ENCODE peak calls at places on chromosomes 7 and 10, in five cellular contexts. One of them, this sample, is unnamed.

GRCh38 chr10:3538850-3539531 is 246.0 kb downstream of the KLF6 start:
- DNase-seq in lung: peak; percentile 44
- DNase-seq in pancreas: no peak
- DNase-seq in Peyer's patch: no peak
- DNase-seq in left lung: peak; percentile 67
- DNase-seq in this sample: peak; percentile 94

GRCh38 chr7:25496394-25497103 is 268.3 kb upstream of the NPVF start:
- DNase-seq in lung: no peak
- DNase-seq in pancreas: no peak
- DNase-seq in Peyer's patch: peak; percentile 28
- DNase-seq in left lung: no peak
- DNase-seq in this sample: no peak

GRCh38 chr7:34385385-34385784 is 272.6 kb upstream of the NPSR1 start:
- DNase-seq in lung: no peak
- DNase-seq in pancreas: no peak
- DNase-seq in Peyer's patch: no peak
- DNase-seq in left lung: no peak
- DNase-seq in this sample: no peak

GRCh38 chr10:67306588-67307205 is 380.9 kb downstream of the LRRTM3 start:
- DNase-seq in lung: no peak
- DNase-seq in pancreas: no peak
- DNase-seq in Peyer's patch: no peak
- DNase-seq in left lung: no peak
- DNase-seq in this sample: peak; percentile 3

GRCh38 chr7:17320642-17321041 is 22.2 kb downstream of the AHR start:
- DNase-seq in lung: no peak
- DNase-seq in pancreas: no peak
- DNase-seq in Peyer's patch: no peak
- DNase-seq in left lung: no peak
- DNase-seq in this sample: no peak

GRCh38 chr7:127629268-127629854 is 11.4 kb upstream of the PAX4 start:
- DNase-seq in lung: no peak
- DNase-seq in pancreas: peak; percentile 76
- DNase-seq in Peyer's patch: no peak
- DNase-seq in left lung: no peak
- DNase-seq in this sample: no peak

GRCh38 chr10:133124357-133125211 is 35.4 kb upstream of the KNDC1 start:
- DNase-seq in lung: no peak
- DNase-seq in pancreas: peak; percentile 40
- DNase-seq in Peyer's patch: no peak
- DNase-seq in left lung: peak; percentile 17
- DNase-seq in this sample: peak; percentile 7

GRCh38 chr10:80464557-80465466 is 10.7 kb downstream of the TSPAN14 start:
- DNase-seq in lung: no peak
- DNase-seq in pancreas: peak; percentile 69
- DNase-seq in Peyer's patch: no peak
- DNase-seq in left lung: no peak
- DNase-seq in this sample: no peak

GRCh38 chr7:36128448-36129047 is 24.5 kb upstream of the EEPD1 start:
- DNase-seq in lung: peak; percentile 62
- DNase-seq in pancreas: peak; percentile 93
- DNase-seq in Peyer's patch: peak; percentile 28
- DNase-seq in left lung: peak; percentile 52
- DNase-seq in this sample: peak; percentile 92

GRCh38 chr7:785416-785815 is 46.9 kb upstream of the SUN1 start:
- DNase-seq in lung: no peak
- DNase-seq in pancreas: no peak
- DNase-seq in Peyer's patch: no peak
- DNase-seq in left lung: no peak
- DNase-seq in this sample: no peak

GRCh38 chr10:58412502-58412961 is 27.3 kb downstream of the TFAM start:
- DNase-seq in lung: no peak
- DNase-seq in pancreas: no peak
- DNase-seq in Peyer's patch: no peak
- DNase-seq in left lung: no peak
- DNase-seq in this sample: peak; percentile 76

GRCh38 chr7:96273716-96274115 is 48.2 kb downstream of the SLC25A13 start:
- DNase-seq in lung: no peak
- DNase-seq in pancreas: no peak
- DNase-seq in Peyer's patch: no peak
- DNase-seq in left lung: no peak
- DNase-seq in this sample: peak; percentile 34

GRCh38 chr10:89458289-89458688 is 43.9 kb downstream of the IFIT5 start:
- DNase-seq in lung: no peak
- DNase-seq in pancreas: no peak
- DNase-seq in Peyer's patch: no peak
- DNase-seq in left lung: no peak
- DNase-seq in this sample: peak; percentile 42

GRCh38 chr7:151110941-151111645 is 24.8 kb downstream of the AGAP3 start:
- DNase-seq in lung: peak; percentile 83
- DNase-seq in pancreas: peak; percentile 83
- DNase-seq in Peyer's patch: peak; percentile 73
- DNase-seq in left lung: peak; percentile 78
- DNase-seq in this sample: peak; percentile 74

GRCh38 chr7:51029586-51030230 is 247.0 kb upstream of the GRB10 start:
- DNase-seq in lung: no peak
- DNase-seq in pancreas: no peak
- DNase-seq in Peyer's patch: no peak
- DNase-seq in left lung: no peak
- DNase-seq in this sample: peak; percentile 95

GRCh38 chr7:157431173-157431950 is 94.6 kb downstream of the DNAJB6 start:
- DNase-seq in lung: no peak
- DNase-seq in pancreas: no peak
- DNase-seq in Peyer's patch: no peak
- DNase-seq in left lung: no peak
- DNase-seq in this sample: no peak

GRCh38 chr10:130079614-130080460 is 30.8 kb downstream of the C10orf143 start:
- DNase-seq in lung: no peak
- DNase-seq in pancreas: no peak
- DNase-seq in Peyer's patch: no peak
- DNase-seq in left lung: no peak
- DNase-seq in this sample: no peak

GRCh38 chr7:47088329-47089067 is 493.4 kb downstream of the TNS3 start:
- DNase-seq in lung: peak; percentile 43
- DNase-seq in pancreas: peak; percentile 45
- DNase-seq in Peyer's patch: peak; percentile 21
- DNase-seq in left lung: no peak
- DNase-seq in this sample: peak; percentile 74

GRCh38 chr10:133039107-133039822 is 48.5 kb upstream of the ADGRA1 start:
- DNase-seq in lung: no peak
- DNase-seq in pancreas: no peak
- DNase-seq in Peyer's patch: no peak
- DNase-seq in left lung: no peak
- DNase-seq in this sample: no peak

GRCh38 chr7:26653966-26654365 is 210.4 kb downstream of the SKAP2 start:
- DNase-seq in lung: no peak
- DNase-seq in pancreas: no peak
- DNase-seq in Peyer's patch: no peak
- DNase-seq in left lung: no peak
- DNase-seq in this sample: no peak

GRCh38 chr10:90968448-90969086 is 47.7 kb upstream of the ANKRD1 start:
- DNase-seq in lung: no peak
- DNase-seq in pancreas: no peak
- DNase-seq in Peyer's patch: no peak
- DNase-seq in left lung: no peak
- DNase-seq in this sample: peak; percentile 79

GRCh38 chr7:66043681-66044497 is 31.7 kb upstream of the ASL start:
- DNase-seq in lung: peak; percentile 66
- DNase-seq in pancreas: peak; percentile 83
- DNase-seq in Peyer's patch: no peak
- DNase-seq in left lung: peak; percentile 63
- DNase-seq in this sample: peak; percentile 31

GRCh38 chr7:20786049-20786412 is 655 bp downstream of the SP8 start:
- DNase-seq in lung: no peak
- DNase-seq in pancreas: no peak
- DNase-seq in Peyer's patch: no peak
- DNase-seq in left lung: no peak
- DNase-seq in this sample: no peak

GRCh38 chr10:13613519-13613918 is 26.8 kb downstream of the PRPF18 start:
- DNase-seq in lung: no peak
- DNase-seq in pancreas: no peak
- DNase-seq in Peyer's patch: no peak
- DNase-seq in left lung: no peak
- DNase-seq in this sample: peak; percentile 51
- TF ChIP-seq CTCF in lung: no peak
- TF ChIP-seq CTCF in pancreas: no peak
- TF ChIP-seq CTCF in Peyer's patch: peak; percentile 36
- TF ChIP-seq CTCF in left lung: no peak
- TF ChIP-seq CTCF in this sample: peak; percentile 47

GRCh38 chr7:159031135-159031701 is 113.4 kb downstream of the VIPR2 start:
- DNase-seq in lung: peak; percentile 44
- DNase-seq in pancreas: no peak
- DNase-seq in Peyer's patch: no peak
- DNase-seq in left lung: no peak
- DNase-seq in this sample: no peak
- H3K4me3 ChIP-seq in lung: no peak overlapping the region
- H3K4me3 ChIP-seq in pancreas: peak overlapping the region; percentile 43
- H3K4me3 ChIP-seq in Peyer's patch: peak overlapping the region; percentile 19
- H3K4me3 ChIP-seq in left lung: peak overlapping the region; percentile 44
- H3K4me3 ChIP-seq in this sample: peak overlapping the region; percentile 55

DNA sequence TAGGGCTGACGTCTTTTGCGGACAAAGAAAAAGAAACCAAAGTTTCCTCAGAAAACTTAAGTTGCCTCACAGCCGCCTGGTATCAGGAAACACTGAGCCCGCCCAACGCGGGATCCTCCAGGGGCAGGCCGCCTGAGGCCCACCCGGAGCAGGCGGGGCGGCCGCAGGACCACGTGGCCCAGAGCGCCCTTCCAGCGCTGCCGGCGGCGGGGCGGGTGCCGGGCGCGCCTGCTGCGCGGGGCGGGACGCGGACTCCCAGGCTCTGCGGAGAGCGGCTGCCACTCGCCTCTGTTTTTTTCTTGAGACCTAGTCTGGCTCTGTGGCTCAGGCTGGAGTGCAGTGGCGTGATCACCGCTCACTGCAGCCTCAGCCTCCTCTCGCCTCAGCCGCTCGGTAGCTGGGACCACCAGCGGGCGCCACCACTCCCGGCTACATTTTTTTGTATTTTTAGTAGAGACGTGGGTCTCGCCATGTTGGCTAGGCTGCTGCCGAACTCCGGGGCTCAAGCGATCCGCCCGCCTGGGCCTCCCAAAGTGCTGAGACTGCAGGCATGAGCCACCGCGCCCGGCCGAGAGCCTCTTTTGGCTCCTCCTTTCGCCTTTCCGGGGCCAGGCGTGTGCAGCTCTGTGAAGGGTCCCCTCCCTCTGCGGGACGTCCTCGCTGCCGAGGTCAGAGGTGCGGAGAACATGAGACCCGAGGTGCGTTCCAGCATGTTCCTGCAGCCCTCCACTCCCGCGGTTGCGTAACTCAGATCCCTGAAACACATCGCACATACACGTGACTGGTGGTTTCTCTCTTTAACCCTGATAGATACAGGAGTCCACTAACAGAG is 11.6 kb upstream of the HNRNPF start:
- DNase-seq in lung: peak; percentile 85
- DNase-seq in pancreas: peak; percentile 79
- DNase-seq in Peyer's patch: peak; percentile 79
- DNase-seq in left lung: peak; percentile 91
- DNase-seq in this sample: peak; percentile 98
- TF ChIP-seq CTCF in lung: no peak
- TF ChIP-seq CTCF in pancreas: no peak
- TF ChIP-seq CTCF in Peyer's patch: peak; percentile 17
- TF ChIP-seq CTCF in left lung: no peak
- TF ChIP-seq CTCF in this sample: peak; percentile 14

DNA sequence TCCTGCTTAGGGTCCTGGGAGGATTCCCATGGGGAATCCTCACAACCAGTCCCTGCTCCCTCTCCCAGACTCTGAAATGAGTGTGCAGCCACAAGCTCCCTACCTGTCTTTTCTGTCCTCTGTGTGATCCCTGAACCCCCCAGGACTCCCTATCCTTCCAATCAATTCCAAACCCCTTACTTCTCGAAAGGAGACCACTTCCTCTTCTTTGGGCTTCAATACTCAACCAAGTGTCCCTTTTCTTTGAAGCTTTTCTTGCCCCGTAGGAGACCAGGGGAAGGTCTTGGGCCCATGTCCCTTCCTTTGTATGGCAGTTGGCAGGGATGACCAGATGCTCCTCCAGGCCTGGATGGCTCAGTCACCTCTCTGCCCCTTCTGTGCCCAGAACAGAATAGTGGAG is 1.7 kb downstream of the AEBP1 start:
- DNase-seq in lung: no peak
- DNase-seq in pancreas: no peak
- DNase-seq in Peyer's patch: no peak
- DNase-seq in left lung: no peak
- DNase-seq in this sample: no peak
- H3K4me3 ChIP-seq in lung: peak overlapping the region; percentile 34
- H3K4me3 ChIP-seq in pancreas: no peak overlapping the region
- H3K4me3 ChIP-seq in Peyer's patch: no peak overlapping the region
- H3K4me3 ChIP-seq in left lung: no peak overlapping the region
- H3K4me3 ChIP-seq in this sample: peak overlapping the region; percentile 87

DNA sequence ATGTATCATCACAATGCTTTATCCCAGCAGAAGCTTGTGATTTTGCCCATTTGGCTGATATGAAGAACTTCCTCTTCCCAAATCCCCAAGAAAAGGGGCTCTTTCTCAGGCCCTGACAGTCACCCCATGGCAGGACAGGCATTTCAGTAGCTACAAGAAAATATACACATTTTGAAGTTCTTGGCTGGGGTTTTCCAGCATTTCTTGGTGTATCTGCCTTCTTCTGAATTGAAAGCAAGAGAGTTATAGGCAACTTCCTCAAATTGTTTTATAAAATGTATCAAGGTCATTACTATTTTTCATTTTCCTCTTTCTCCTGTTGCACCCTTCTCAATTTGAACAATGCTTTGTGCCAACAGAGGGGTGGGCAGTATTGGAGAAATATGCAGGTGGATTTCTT is 63.3 kb upstream of the PDLIM1 start:
- DNase-seq in lung: no peak
- DNase-seq in pancreas: no peak
- DNase-seq in Peyer's patch: no peak
- DNase-seq in left lung: no peak
- DNase-seq in this sample: no peak
- TF ChIP-seq CTCF in lung: no peak
- TF ChIP-seq CTCF in pancreas: no peak
- TF ChIP-seq CTCF in Peyer's patch: no peak
- TF ChIP-seq CTCF in left lung: no peak
- TF ChIP-seq CTCF in this sample: no peak

DNA sequence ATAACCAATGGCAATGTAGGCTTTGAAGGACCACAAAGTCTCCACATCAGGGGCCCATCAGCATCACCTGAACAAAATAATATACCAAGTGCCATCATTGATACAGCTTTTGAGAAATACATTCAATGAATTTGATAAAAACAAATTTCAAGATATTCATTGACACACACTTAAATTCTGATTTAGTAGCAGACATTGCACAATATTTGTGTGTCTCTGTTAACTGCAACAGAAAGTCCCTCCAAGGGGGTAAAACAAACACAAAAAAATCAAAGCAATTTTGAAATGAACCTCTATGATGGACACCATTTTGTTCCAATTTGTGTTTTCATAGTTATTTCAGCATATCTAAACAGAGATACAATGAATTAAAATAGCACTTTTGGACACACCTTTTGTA is 86.8 kb upstream of the RSU1 start:
- DNase-seq in lung: no peak
- DNase-seq in pancreas: no peak
- DNase-seq in Peyer's patch: no peak
- DNase-seq in left lung: no peak
- DNase-seq in this sample: no peak
- H3K4me3 ChIP-seq in lung: no peak overlapping the region
- H3K4me3 ChIP-seq in pancreas: no peak overlapping the region
- H3K4me3 ChIP-seq in Peyer's patch: no peak overlapping the region
- H3K4me3 ChIP-seq in left lung: no peak overlapping the region
- H3K4me3 ChIP-seq in this sample: no peak overlapping the region

GRCh38 chr7:134069187-134069586 is 58.0 kb upstream of the LRGUK start:
- DNase-seq in lung: no peak
- DNase-seq in pancreas: no peak
- DNase-seq in Peyer's patch: no peak
- DNase-seq in left lung: no peak
- DNase-seq in this sample: no peak
- TF ChIP-seq CTCF in lung: no peak
- TF ChIP-seq CTCF in pancreas: no peak
- TF ChIP-seq CTCF in Peyer's patch: no peak
- TF ChIP-seq CTCF in left lung: no peak
- TF ChIP-seq CTCF in this sample: no peak